ENCODE peak calls at places on chromosomes 12 and 14, in five cellular contexts. G, X, M, D and O are unnamed samples.

GRCh38 chr14:79596531-79596930 is 614.8 kb downstream of the DIO2 start:
- DNase-seq in D (no peak), M (no peak), G (no peak), X (no peak), O (no peak)

GRCh38 chr14:44846232-44846824 is 115.4 kb downstream of the KLHL28 start:
- DNase-seq in D (no peak), G (peak; percentile 28), X (peak; percentile 27), M (peak; percentile 39), O (peak; percentile 50)

GRCh38 chr12:94599189-94599588 is 51.2 kb downstream of the TMCC3 start:
- DNase-seq in X (no peak), D (no peak), M (no peak), G (no peak), O (no peak)

GRCh38 chr12:47773062-47773857 is at the start of gene SLC48A1:
- DNase-seq in G (no peak), M (no peak), X (peak; percentile 30), D (peak; percentile 63), O (no peak)

GRCh38 chr14:47278233-47278842 is 397.1 kb downstream of the MDGA2 start:
- DNase-seq in D (no peak), X (peak; percentile 11), M (no peak), G (peak; percentile 3), O (no peak)

GRCh38 chr12:106957617-106958016 is 1.9 kb downstream of the TMEM263 start:
- DNase-seq in X (no peak), D (no peak), M (no peak), G (no peak), O (no peak)

GRCh38 chr14:101898416-101898815 is 66.0 kb upstream of the DYNC1H1 start:
- DNase-seq in D (no peak), M (no peak), G (no peak), X (no peak), O (no peak)

GRCh38 chr14:91980157-91980556 is 32.7 kb upstream of the FBLN5 start:
- DNase-seq in G (peak; percentile 75), M (peak; percentile 71), X (no peak), D (no peak), O (no peak)

GRCh38 chr12:75571651-75572050 is 60.2 kb upstream of the KRR1 start:
- DNase-seq in M (no peak), X (no peak), G (no peak), D (no peak), O (no peak)

GRCh38 chr12:66352197-66352596 is 49.9 kb downstream of the HELB start:
- DNase-seq in G (peak; percentile 19), M (no peak), X (peak; percentile 18), D (no peak), O (no peak)

GRCh38 chr14:68462683-68463082 is 330.2 kb downstream of the ZFP36L1 start:
- DNase-seq in D (no peak), X (no peak), M (no peak), G (no peak), O (no peak)

GRCh38 chr14:67487937-67488893 is at the start of gene TMEM229B:
- DNase-seq in G (no peak), D (no peak), X (no peak), M (no peak), O (no peak)

GRCh38 chr12:132284071-132284492 is 45.3 kb downstream of the GALNT9 start:
- DNase-seq in X (no peak), D (no peak), G (no peak), M (no peak), O (no peak)

GRCh38 chr14:32028599-32028998 is 48.5 kb upstream of the ARHGAP5 start:
- DNase-seq in G (no peak), D (no peak), M (no peak), X (no peak), O (no peak)

GRCh38 chr12:6465467-6466183 is 4.9 kb downstream of the VAMP1 start:
- DNase-seq in M (peak; percentile 41), D (no peak), X (peak; percentile 56), G (peak; percentile 54), O (peak; percentile 20)

GRCh38 chr14:64423987-64424386 is 35.8 kb downstream of the MTHFD1 start:
- DNase-seq in G (no peak), M (no peak), X (no peak), D (no peak), O (no peak)

GRCh38 chr12:83114042-83114441 is 427.3 kb downstream of the TMTC2 start:
- DNase-seq in X (no peak), M (no peak), D (no peak), G (no peak), O (no peak)

GRCh38 chr12:103469716-103470115 is 26.1 kb downstream of the C12orf42 start:
- DNase-seq in D (no peak), X (no peak), M (no peak), G (no peak), O (no peak)

GRCh38 chr14:95067526-95067925 is 89.8 kb downstream of the DICER1 start:
- DNase-seq in X (no peak), D (no peak), G (no peak), M (no peak), O (no peak)

GRCh38 chr14:92945959-92946846 is 23.3 kb downstream of the CHGA start:
- DNase-seq in M (peak; percentile 8), X (no peak), D (peak; percentile 91), G (peak; percentile 51), O (no peak)

GRCh38 chr14:61217516-61217915 is 63.6 kb downstream of the TMEM30B start:
- DNase-seq in D (no peak), M (no peak), X (no peak), G (no peak), O (no peak)

GRCh38 chr12:92248977-92249376 is 103.3 kb upstream of the BTG1 start:
- DNase-seq in M (no peak), D (no peak), G (no peak), X (no peak), O (no peak)

GRCh38 chr12:49537709-49538601 is 875 bp upstream of the KCNH3 start:
- DNase-seq in X (no peak), M (no peak), D (no peak), G (no peak), O (no peak)

GRCh38 chr14:49962616-49963015 is 69.7 kb downstream of the ARF6 start:
- DNase-seq in X (no peak), M (no peak), D (no peak), G (no peak), O (no peak)

GRCh38 chr12:54987611-54988231 is 3.2 kb upstream of the TESPA1 start:
- DNase-seq in X (no peak), D (no peak), G (no peak), M (no peak), O (no peak)

GRCh38 chr12:54981796-54982195 is 2.8 kb downstream of the TESPA1 start:
- DNase-seq in D (no peak), X (no peak), G (no peak), M (no peak), O (no peak)

GRCh38 chr12:54983536-54984102 is 943 bp downstream of the TESPA1 start:
- DNase-seq in X (no peak), D (no peak), G (no peak), M (no peak), O (no peak)

GRCh38 chr12:54988402-54989054 is 4.0 kb upstream of the TESPA1 start:
- DNase-seq in G (no peak), X (no peak), M (no peak), D (peak; percentile 65), O (no peak)

DNA sequence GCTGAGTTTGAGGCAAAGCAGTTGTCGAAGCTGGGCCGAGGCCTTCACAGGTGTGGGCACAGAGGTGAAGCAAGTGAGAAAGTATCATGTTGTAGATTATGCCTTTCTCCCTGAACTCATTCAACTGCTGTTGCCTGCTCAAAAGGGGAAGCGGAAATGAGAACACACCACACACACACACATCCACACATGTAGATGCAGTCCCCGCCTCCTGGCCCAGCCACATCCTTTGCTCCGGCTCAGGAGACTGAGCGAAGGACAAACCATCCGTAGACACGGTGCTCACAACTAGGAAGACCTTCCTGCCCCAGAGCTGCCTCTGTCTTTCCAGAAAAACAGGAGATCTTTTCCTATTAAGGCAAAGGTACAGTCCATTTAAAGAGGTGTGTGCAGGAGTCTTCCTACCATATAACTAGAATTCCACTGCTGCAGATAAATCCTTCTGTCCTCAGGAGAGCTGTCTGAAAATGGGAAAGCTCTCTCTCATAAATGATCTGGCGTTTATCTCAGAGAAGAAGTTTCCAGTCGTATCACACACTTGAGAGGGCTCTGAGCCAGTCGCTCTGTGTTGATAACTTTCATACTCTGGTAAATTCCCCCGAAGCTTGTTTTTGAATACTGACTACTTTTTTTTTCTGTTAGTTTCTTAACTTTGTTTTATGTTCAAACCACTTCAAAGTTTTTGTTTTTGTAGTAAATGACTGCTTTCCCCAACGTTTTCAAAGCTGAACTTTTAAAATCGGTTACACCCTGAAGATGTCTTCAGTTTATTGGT is at the start of gene TESPA1:
- DNase-seq in G (no peak), M (no peak), D (no peak), X (no peak), O (no peak)
- TF ChIP-seq POLR2AphosphoS5 in G (no peak), M (no peak), D (no peak), X (no peak), O (no peak)

DNA sequence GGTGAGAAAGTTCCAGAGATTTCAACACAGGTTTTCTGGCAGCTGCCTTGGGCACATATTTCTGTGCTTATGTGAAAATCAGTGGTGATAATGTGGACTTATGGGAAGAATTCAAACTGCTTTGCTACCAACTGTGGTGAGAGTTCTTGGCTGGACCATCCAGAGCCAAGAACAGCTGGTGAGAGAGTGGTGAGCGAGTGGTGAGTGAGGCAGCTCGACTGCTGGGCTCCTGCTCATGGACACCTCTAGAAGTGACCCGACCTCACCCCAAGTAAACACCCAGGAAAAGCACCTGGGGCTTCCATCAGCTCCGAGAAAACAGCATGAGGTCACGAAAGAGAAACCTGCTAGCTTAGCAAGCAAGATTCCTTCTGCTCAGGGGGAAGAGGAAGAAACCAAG is 106.4 kb downstream of the PIWIL1 start:
- DNase-seq in M (no peak), X (no peak), G (no peak), D (no peak), O (no peak)
- H3K9me3 ChIP-seq in M (no peaks in the 10 kb centered on the region), X (no peaks in the 10 kb centered on the region), G (no peaks in the 10 kb centered on the region), D (no peaks in the 10 kb centered on the region), O (no peaks in the 10 kb centered on the region)

GRCh38 chr12:124928095-124928911 is 13.9 kb upstream of the UBC start:
- DNase-seq in X (no peak), M (no peak), G (peak; percentile 95), D (peak; percentile 81), O (no peak)
- TF ChIP-seq POLR2AphosphoS5 in X (no peak), M (no peak), G (peak; percentile 69), D (peak; percentile 93), O (no peak)

GRCh38 chr14:21440857-21441256 is 15.1 kb downstream of the CHD8 start:
- DNase-seq in D (no peak), X (peak; percentile 16), G (no peak), M (no peak), O (no peak)
- H3K9me3 ChIP-seq in D (no peaks in the 10 kb centered on the region), X (no peaks in the 10 kb centered on the region), G (no peaks in the 10 kb centered on the region), M (no peaks in the 10 kb centered on the region), O (no peaks in the 10 kb centered on the region)